ENCODE peak calls at places on chromosomes 1 and 21, in four cellular contexts. T, D, P and L are unnamed samples.

GRCh38 chr1:10456661-10457060 is 6.8 kb downstream of the CORT start:
- DNase-seq in T (no peak), P (no peak), D (no peak), L (no peak)

GRCh38 chr1:85850238-85850637 is 142.0 kb upstream of the ZNHIT6 start:
- DNase-seq in T (no peak), D (no peak), P (no peak), L (no peak)

GRCh38 chr1:81880781-81881180 is 80.0 kb downstream of the ADGRL2 start:
- DNase-seq in P (no peak), T (no peak), D (no peak), L (no peak)

GRCh38 chr1:32180186-32181060 is 948 bp downstream of the TXLNA start:
- DNase-seq in T (no peak), P (no peak), D (peak), L (no peak)

GRCh38 chr1:186139706-186140105 is 235.3 kb downstream of the TPR start:
- DNase-seq in P (no peak), D (no peak), T (no peak), L (no peak)

GRCh38 chr1:229156819-229157218 is 114.1 kb upstream of the RAB4A start:
- DNase-seq in D (peak), P (no peak), T (no peak), L (no peak)

GRCh38 chr1:119046429-119047039 is 58.4 kb upstream of the TBX15 start:
- DNase-seq in P (no peak), D (no peak), T (no peak), L (no peak)

GRCh38 chr1:78676347-78676982 is 26.8 kb downstream of the IFI44 start:
- DNase-seq in P (peak), T (peak), D (peak), L (no peak)

GRCh38 chr1:32332290-32333079 is 3.5 kb downstream of the MARCKSL1 start:
- DNase-seq in D (no peak), T (no peak), P (no peak), L (no peak)

GRCh38 chr1:20472860-20473711 is 12.9 kb downstream of the CAMK2N1 start:
- DNase-seq in P (no peak), D (peak), T (peak), L (no peak)

GRCh38 chr1:81144240-81144639 is 656.5 kb upstream of the ADGRL2 start:
- DNase-seq in D (no peak), T (no peak), P (no peak), L (no peak)

GRCh38 chr1:172761581-172762025 is 102.7 kb downstream of the FASLG start:
- DNase-seq in D (no peak), T (no peak), P (no peak), L (no peak)

GRCh38 chr1:201696217-201696761 is 132.7 kb upstream of the IPO9 start:
- DNase-seq in P (no peak), T (no peak), D (no peak), L (no peak)

GRCh38 chr21:35528109-35529042 is 479.3 kb upstream of the RUNX1 start:
- DNase-seq in P (peak), T (no peak), D (no peak), L (peak)

GRCh38 chr1:110042981-110043380 is 8.6 kb downstream of the STRIP1 start:
- DNase-seq in D (no peak), P (no peak), T (no peak), L (no peak)

GRCh38 chr1:29397256-29397590 is 160.9 kb downstream of the PTPRU start:
- DNase-seq in P (no peak), T (no peak), D (no peak), L (no peak)

GRCh38 chr1:226974544-226975258 is 34.6 kb downstream of the COQ8A start:
- DNase-seq in D (no peak), T (no peak), P (no peak), L (peak)

GRCh38 chr21:33981341-33982101 is 65.9 kb upstream of the ATP5PO start:
- DNase-seq in T (no peak), P (no peak), D (no peak), L (no peak)

GRCh38 chr21:44691686-44692085 is 5.3 kb upstream of the KRTAP10-12 start:
- DNase-seq in D (no peak), P (no peak), T (no peak), L (no peak)

GRCh38 chr1:54255026-54255425 is 55.1 kb downstream of the MRPL37 start:
- DNase-seq in D (no peak), P (no peak), T (no peak), L (no peak)

GRCh38 chr1:29282135-29282923 is 46.0 kb downstream of the PTPRU start:
- DNase-seq in T (no peak), P (no peak), D (no peak), L (no peak)

GRCh38 chr1:108817016-108817415 is 39.9 kb downstream of the AKNAD1 start:
- DNase-seq in P (no peak), D (no peak), T (no peak), L (no peak)

GRCh38 chr21:41678016-41678935 is 88.6 kb downstream of the RIPK4 start:
- DNase-seq in D (no peak), T (no peak), P (no peak), L (no peak)

GRCh38 chr1:8343464-8344001 is 25.6 kb downstream of the SLC45A1 start:
- DNase-seq in D (no peak), P (no peak), T (no peak), L (no peak)

GRCh38 chr1:212034516-212035122 is 738 bp downstream of the INTS7 start:
- DNase-seq in P (peak), D (no peak), T (no peak), L (no peak)

GRCh38 chr1:40965531-40965930 is 14.0 kb upstream of the CTPS1 start:
- DNase-seq in P (no peak), T (no peak), D (no peak), L (no peak)

GRCh38 chr1:74222701-74223100 is 12.5 kb upstream of the TNNI3K start:
- DNase-seq in P (no peak), D (no peak), T (no peak), L (no peak)

GRCh38 chr1:10208537-10208936 is 1.8 kb upstream of the KIF1B start:
- DNase-seq in T (no peak), D (no peak), P (no peak), L (peak)

GRCh38 chr1:50582346-50582745 is 159.1 kb upstream of the DMRTA2 start:
- DNase-seq in T (no peak), D (no peak), P (no peak), L (no peak)
- TF ChIP-seq CTCF in T (no peak), D (peak), P (no peak), L (no peak)

DNA sequence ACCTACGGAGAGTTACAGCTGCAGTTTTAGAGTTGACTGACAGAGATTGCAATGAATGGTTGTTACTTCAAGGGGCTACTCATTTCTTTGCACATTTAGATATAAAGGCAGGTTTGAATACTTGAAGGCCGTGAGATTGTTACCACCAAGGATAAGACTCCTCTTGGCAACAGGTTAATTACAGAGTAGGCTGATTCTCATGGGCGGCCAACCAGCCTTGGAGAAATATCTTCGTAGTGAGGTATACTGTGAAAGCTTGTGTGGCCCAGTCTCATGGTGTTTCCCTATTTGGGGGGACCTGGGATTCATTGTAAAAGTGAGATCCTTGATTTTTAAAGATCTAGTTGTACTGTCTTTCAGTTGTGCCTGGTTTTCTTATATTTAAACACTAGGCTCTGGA is 103.2 kb upstream of the OLFM3 start:
- DNase-seq in D (no peak), P (no peak), T (no peak), L (no peak)
- TF ChIP-seq CTCF in D (no peak), P (no peak), T (no peak), L (no peak)

GRCh38 chr1:2514863-2515762 is 11.3 kb downstream of the PANK4 start:
- DNase-seq in T (no peak), P (no peak), D (no peak), L (no peak)
- TF ChIP-seq CTCF in T (peak), P (no peak), D (no peak), L (no peak)

DNA sequence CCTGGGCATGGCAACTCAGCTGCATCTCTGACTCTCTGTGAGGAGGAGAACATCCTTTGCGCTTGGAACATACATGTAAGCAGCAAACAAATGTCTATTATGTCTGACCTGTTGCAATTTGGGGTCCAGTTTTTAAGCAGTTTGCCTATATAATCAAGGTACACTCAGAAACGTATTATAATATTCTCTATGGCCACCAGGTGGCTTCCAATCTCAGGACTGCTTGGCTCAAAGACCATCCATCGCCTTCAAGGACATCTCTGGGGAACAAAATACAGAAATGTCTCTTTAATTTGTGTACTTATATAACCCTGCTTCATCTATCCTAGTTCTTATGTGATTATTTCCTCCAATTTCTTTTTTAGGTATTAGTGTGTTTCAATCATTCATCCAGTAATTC is 227.2 kb downstream of the OLFM3 start:
- DNase-seq in P (no peak), T (no peak), D (peak), L (no peak)
- TF ChIP-seq CTCF in P (peak), T (peak), D (peak), L (no peak)

DNA sequence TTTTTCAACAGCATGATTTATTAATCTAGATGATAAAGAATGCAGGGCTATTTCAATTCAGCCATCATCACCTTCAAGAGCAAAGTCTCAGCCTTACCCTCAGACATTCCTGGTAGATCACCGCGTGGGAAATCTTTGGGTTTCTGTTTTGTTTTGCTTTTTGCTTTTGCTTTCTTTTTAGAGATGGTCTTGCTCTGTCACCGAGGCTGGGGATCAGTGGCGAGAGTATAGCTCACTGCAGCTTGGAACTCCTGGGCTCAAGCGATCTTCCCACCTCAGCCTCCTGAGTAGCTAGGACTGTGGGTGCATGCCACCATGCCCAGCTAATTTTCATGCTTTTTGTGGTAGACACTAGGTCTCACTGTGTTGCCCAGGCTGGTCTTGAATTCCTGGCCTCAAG is 289.7 kb downstream of the AJAP1 start:
- DNase-seq in D (no peak), P (no peak), T (no peak), L (no peak)
- TF ChIP-seq CTCF in D (no peak), P (no peak), T (no peak), L (no peak)

GRCh38 chr1:205599667-205600042 is 32.2 kb downstream of the ELK4 start:
- DNase-seq in D (no peak), P (no peak), T (no peak), L (no peak)

GRCh38 chr1:205601209-205601608 is 30.6 kb downstream of the ELK4 start:
- DNase-seq in P (no peak), D (no peak), T (no peak), L (no peak)

GRCh38 chr1:205598841-205599666 is 32.8 kb downstream of the ELK4 start:
- DNase-seq in T (no peak), D (peak), P (no peak), L (no peak)

GRCh38 chr1:205602118-205602517 is 29.7 kb downstream of the ELK4 start:
- DNase-seq in P (no peak), D (no peak), T (no peak), L (no peak)

DNA sequence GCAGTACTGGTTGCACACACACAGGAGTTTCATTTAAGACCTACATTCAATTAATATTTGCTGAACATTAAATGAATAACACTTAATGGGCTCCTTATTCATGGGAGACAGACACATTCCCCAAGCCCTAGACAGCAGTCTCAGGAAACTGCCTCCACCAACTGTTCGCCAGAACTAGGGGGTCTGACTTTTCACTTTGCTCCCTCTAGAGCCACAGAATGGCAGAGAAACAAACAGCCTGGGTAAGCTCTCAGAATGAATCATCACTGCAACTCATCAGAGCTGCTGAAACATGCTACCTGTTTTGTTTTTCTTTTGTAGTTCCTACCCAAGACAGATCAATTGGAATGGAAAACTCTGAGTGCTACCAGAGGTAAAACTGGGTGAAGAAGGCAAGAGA is 31.7 kb downstream of the ELK4 start:
- DNase-seq in D (no peak), P (no peak), T (no peak), L (no peak)
- TF ChIP-seq CTCF in D (no peak), P (no peak), T (peak), L (no peak)

DNA sequence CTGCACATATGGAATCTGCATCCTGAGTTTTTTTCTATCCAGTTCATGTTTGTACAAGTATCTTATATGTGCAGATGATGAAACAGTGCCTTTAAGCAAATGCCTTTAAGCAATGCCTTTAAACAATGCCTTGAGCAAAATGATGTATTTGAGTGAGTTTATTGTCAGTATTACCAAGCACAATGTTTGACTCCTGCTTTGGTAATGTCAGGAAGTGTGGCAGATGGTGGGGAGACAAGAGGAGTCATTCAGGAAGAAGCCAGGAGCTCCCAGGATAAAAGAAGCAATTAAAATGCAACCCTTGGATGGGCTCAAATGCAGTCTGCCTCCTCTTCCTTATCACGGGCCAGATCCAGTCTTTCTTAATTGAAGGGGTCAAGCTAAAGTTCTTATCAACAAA is 108.7 kb upstream of the KCNJ15 start:
- DNase-seq in P (no peak), T (no peak), D (no peak), L (no peak)
- TF ChIP-seq CTCF in P (no peak), T (no peak), D (no peak), L (no peak)

GRCh38 chr1:15038232-15039016 is 115.1 kb upstream of the TMEM51 start:
- DNase-seq in P (no peak), D (peak), T (no peak), L (no peak)
- TF ChIP-seq CTCF in P (no peak), D (peak), T (peak), L (peak)